ENCODE peak calls at places on chromosome 19, in eight cellular contexts. W is tibial nerve, V is left ventricle myocardium inferior, Z is psoas muscle, H is OCI-LY7, M is endothelial cell of umbilical vein, L is IMR-90, O is Caco-2. S is an unnamed sample. For H3K4me1, the result is how much of the 10 kb centered on the place peaks cover.

GRCh38 chr19:12603714-12604113 is 6.9 kb downstream of the ZNF490 start:
- DNase-seq in O (no peak), M (no peak), H (peak), L (peak), V (no peak), W (no peak), Z (no peak), S (no peak)

GRCh38 chr19:43765109-43765876 is 10.5 kb upstream of the SMG9 start:
- DNase-seq in M (peak), W (no peak), L (peak), V (no peak), Z (peak), O (peak), H (peak), S (peak)

GRCh38 chr19:1168877-1169791 is 4.9 kb downstream of the SBNO2 start:
- DNase-seq in V (no peak), W (no peak), M (no peak), H (no peak), L (peak), O (no peak), Z (peak), S (peak)

GRCh38 chr19:40717880-40718773 is 1.2 kb downstream of the ITPKC start:
- DNase-seq in O (peak), Z (no peak), M (peak), L (peak), W (no peak), V (no peak), H (peak), S (no peak)

GRCh38 chr19:7831452-7831851 is 1.4 kb downstream of the EVI5L start:
- DNase-seq in Z (no peak), W (no peak), V (no peak), L (peak), M (no peak), H (peak), O (peak), S (no peak)

GRCh38 chr19:38047641-38048040 is 140.6 kb downstream of the SIPA1L3 start:
- DNase-seq in W (no peak), M (no peak), V (no peak), O (no peak), Z (no peak), L (no peak), H (no peak), S (no peak)

GRCh38 chr19:27894906-27895754 is 1317.8 kb downstream of the UQCRFS1 start:
- DNase-seq in L (no peak), W (no peak), O (no peak), Z (no peak), V (no peak), H (no peak), M (no peak), S (no peak)

GRCh38 chr19:14370169-14370998 is 10.9 kb upstream of the ADGRE5 start:
- DNase-seq in O (no peak), V (no peak), H (peak), L (no peak), W (no peak), M (no peak), Z (no peak), S (no peak)

GRCh38 chr19:53898166-53898565 is 10.9 kb upstream of the CACNG7 start:
- DNase-seq in M (no peak), L (no peak), O (no peak), H (no peak), V (no peak), Z (peak), W (no peak), S (no peak)

GRCh38 chr19:18093439-18094161 is 4.0 kb upstream of the MAST3 start:
- DNase-seq in H (peak), O (peak), Z (no peak), V (no peak), L (peak), W (no peak), M (no peak), S (no peak)

DNA sequence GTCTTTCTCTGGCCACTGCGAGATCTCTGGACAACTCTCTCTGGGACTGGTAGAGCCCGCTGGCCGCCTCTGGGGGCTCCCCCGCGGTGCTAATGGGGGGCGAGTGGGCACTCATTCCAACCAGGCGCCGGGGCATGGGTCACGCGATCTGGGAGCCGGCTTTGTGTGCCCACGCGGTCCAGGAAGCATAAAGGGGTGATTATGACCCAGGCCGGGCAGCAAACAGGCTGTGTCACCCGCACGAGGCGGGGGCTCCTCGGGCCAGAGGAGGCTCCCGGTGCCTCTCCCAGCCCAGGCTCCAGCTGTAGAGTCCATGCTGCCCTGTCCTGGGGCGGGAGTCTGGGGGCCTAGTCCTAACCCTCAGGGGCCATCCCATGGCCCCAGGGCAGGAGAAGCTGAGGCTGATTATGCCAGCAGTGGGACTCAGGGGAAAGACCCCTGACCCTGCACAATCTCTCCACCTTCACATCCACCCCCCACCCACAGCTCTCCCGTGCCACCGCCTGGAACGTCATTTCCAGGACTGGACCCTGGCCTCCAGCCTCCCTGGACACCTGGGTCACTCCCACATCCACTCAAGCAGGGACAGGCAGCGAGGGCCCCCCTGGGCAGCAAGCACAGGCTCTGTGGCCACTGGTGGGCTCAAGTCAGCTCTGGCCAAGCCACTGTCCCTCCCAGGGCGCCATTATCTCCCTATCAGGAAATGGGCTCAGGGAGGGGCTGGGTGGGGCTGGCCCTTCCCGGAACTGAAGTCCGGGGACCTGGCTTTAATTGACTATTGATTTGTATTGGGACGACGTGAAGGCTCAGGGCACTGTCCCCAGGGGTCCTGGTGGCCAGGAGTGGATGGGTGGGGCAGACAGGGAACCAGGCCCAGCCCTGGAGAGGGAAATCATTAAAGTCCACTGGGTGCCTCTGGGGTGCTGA is 50.0 kb downstream of the PTPRS start:
- DNase-seq in O (no peak), H (no peak), Z (no peak), L (no peak), V (no peak), M (no peak), W (no peak), S (no peak)
- H3K4me3 ChIP-seq in O (no peak), H (no peak), Z (peak), L (no peak), V (peak), M (no peak), W (peak), S (no peak)

GRCh38 chr19:34432797-34433196 is 4.6 kb downstream of the UBA2 start:
- DNase-seq in H (no peak), O (no peak), L (no peak), V (peak), M (peak), Z (no peak), W (peak), S (no peak)

GRCh38 chr19:34428549-34429285 is 536 bp downstream of the UBA2 start:
- DNase-seq in Z (peak), H (peak), L (peak), W (no peak), O (peak), M (peak), V (peak), S (no peak)

GRCh38 chr19:34431681-34432402 is 3.7 kb downstream of the UBA2 start:
- DNase-seq in L (peak), W (no peak), O (no peak), Z (no peak), M (peak), H (no peak), V (no peak), S (no peak)

GRCh38 chr19:34429553-34429952 is 1.4 kb downstream of the UBA2 start:
- DNase-seq in O (no peak), H (no peak), Z (no peak), V (no peak), W (no peak), M (no peak), L (no peak), S (no peak)

DNA sequence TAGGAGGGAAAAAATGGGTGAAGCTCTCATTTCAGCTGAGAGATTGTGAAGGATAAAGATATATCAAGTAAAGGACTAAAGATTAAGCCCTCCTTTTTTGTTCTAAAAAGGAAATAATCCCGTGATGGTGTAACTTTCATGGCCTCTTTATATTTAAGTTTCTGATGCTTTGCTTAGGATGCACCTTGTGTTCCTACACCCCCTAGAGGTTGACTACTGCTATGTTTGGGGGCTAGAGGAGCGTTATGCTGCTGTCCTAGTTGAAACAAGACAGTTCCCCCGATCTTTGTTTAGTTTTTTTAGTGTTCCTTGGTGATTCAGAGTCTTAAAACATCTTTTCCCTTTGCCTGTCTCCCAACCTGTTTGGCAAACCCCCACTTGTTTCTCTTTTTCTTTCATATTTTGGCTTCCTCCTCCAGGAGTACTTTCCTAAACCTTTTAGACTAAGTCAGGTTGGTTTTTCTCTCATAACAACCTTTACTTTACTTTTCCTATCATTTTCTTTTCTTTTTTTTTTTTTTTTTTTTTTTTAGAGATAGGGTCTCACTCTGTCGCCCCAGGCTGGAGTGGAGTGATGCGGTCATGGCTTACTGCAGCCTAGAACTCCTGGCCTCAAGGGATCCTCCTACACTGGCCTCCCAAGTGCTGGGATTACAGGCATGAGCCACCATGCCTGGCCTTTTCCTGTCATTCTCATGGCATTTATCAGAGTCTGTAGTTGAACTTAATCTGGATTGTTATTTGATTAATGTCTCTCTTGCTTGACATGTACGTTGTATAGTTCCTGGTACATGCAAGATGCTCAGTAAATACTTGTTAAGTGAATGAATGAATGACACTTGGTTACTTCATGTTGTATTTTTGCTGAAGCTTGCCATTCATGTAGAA is 2.8 kb downstream of the UBA2 start:
- DNase-seq in L (peak), Z (no peak), M (peak), H (peak), O (peak), V (no peak), W (no peak), S (no peak)
- H3K4me1 ChIP-seq in L (under half), Z (under half), M (under half), H (under half), O (under half), V (half or more), W (under half), S (under half)

GRCh38 chr19:3607398-3608078 is 863 bp upstream of the TBXA2R start:
- DNase-seq in M (peak), O (no peak), L (no peak), W (no peak), H (no peak), Z (peak), V (peak), S (peak)
- H3K4me3 ChIP-seq in M (peak), O (no peak), L (peak), W (peak), H (no peak), Z (peak), V (peak), S (no peak)

GRCh38 chr19:54918499-54918898 is 12.6 kb downstream of the NCR1 start:
- DNase-seq in W (no peak), L (no peak), H (no peak), V (no peak), M (no peak), Z (no peak), O (no peak), S (no peak)

GRCh38 chr19:54921082-54921481 is 15.1 kb downstream of the NCR1 start:
- DNase-seq in M (no peak), L (no peak), O (no peak), Z (no peak), V (no peak), W (no peak), H (no peak), S (no peak)

DNA sequence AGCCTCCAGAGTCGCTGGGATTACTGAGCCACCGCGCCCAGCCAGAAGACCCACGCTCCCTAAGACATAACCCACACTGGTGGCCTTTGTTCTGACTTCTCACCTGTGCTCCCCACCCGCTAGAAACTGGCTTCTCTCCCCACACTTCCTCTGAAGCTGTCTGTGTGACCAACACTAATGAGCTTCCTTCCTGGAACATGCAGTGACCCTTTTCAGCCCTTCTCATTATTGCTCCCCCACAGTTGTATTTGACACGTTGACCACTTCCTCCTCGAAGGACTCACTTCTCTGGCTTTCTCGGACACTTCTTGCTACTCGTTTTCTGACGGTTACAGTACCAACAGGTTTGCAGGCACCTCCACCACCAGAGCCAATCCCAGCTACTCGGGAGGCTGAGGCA is 10.9 kb downstream of the NCR1 start:
- DNase-seq in L (no peak), M (no peak), V (no peak), O (no peak), Z (no peak), W (no peak), H (peak), S (no peak)
- H3K4me1 ChIP-seq in L (under half), M (under half), V (under half), O (under half), Z (under half), W (under half), H (under half), S (under half)

GRCh38 chr19:2462635-2463421 is 6.1 kb upstream of the LMNB2 start:
- DNase-seq in M (peak), V (peak), W (peak), H (no peak), Z (peak), L (peak), O (peak), S (no peak)

GRCh38 chr19:2458054-2458453 is 1.3 kb upstream of the LMNB2 start:
- DNase-seq in W (no peak), Z (no peak), L (no peak), O (no peak), M (no peak), V (no peak), H (no peak), S (no peak)

GRCh38 chr19:2461751-2462634 is 5.2 kb upstream of the LMNB2 start:
- DNase-seq in M (peak), L (peak), W (no peak), O (no peak), H (peak), Z (peak), V (peak), S (no peak)

GRCh38 chr19:2457394-2458037 is 757 bp upstream of the LMNB2 start:
- DNase-seq in H (no peak), Z (no peak), V (no peak), M (no peak), L (no peak), O (no peak), W (no peak), S (no peak)

GRCh38 chr19:2460245-2460644 is 3.5 kb upstream of the LMNB2 start:
- DNase-seq in W (no peak), Z (no peak), O (no peak), V (no peak), H (no peak), L (no peak), M (no peak), S (no peak)
- H3K4me3 ChIP-seq in W (no peak), Z (no peak), O (no peak), V (no peak), H (no peak), L (no peak), M (no peak), S (no peak)

GRCh38 chr19:35009424-35010415 is 9.6 kb downstream of the GRAMD1A start:
- DNase-seq in V (no peak), Z (no peak), W (no peak), L (no peak), O (no peak), H (no peak), M (no peak), S (no peak)
- H3K4me1 ChIP-seq in V (half or more), Z (under half), W (under half), L (under half), O (under half), H (under half), M (under half), S (under half)